ENCODE peak calls at places on chromosomes 7 and 10, in five cellular contexts. B, E, G, T and K are unnamed samples.

GRCh38 chr10:45443101-45444009 is 69.3 kb downstream of the ALOX5 start:
- DNase-seq in B (no peak), E (no peak), G (no peak), T (no peak), K (no peak)

GRCh38 chr10:92901819-92902234 is 53.5 kb downstream of the EXOC6 start:
- DNase-seq in B (no peak), E (no peak), G (no peak), T (peak; percentile 56), K (no peak)

GRCh38 chr10:99924451-99924850 is 85.3 kb downstream of the DNMBP start:
- DNase-seq in B (no peak), E (no peak), G (no peak), T (no peak), K (no peak)

GRCh38 chr7:70706204-70706603 is 425.7 kb upstream of the GALNT17 start:
- DNase-seq in B (no peak), E (peak; percentile 75), G (no peak), T (no peak), K (no peak)

GRCh38 chr7:52077571-52077970 is 761.0 kb upstream of the COBL start:
- DNase-seq in B (no peak), E (no peak), G (no peak), T (no peak), K (no peak)

GRCh38 chr10:96496281-96496925 is 17.3 kb downstream of the TLL2 start:
- DNase-seq in B (no peak), E (peak; percentile 70), G (no peak), T (no peak), K (no peak)

GRCh38 chr10:96843823-96844222 is 11.7 kb downstream of the LCOR start:
- DNase-seq in B (no peak), E (no peak), G (no peak), T (no peak), K (no peak)

GRCh38 chr10:17227367-17228080 is 517 bp upstream of the VIM start:
- DNase-seq in B (peak; percentile 34), E (peak; percentile 46), G (peak; percentile 43), T (peak; percentile 63), K (no peak)

GRCh38 chr7:29612596-29612995 is 49.0 kb downstream of the PRR15 start:
- DNase-seq in B (no peak), E (no peak), G (no peak), T (no peak), K (no peak)

GRCh38 chr7:158706710-158707590 is 2.3 kb upstream of the NCAPG2 start:
- DNase-seq in B (no peak), E (no peak), G (no peak), T (no peak), K (no peak)

GRCh38 chr10:97503413-97503812 is 4.7 kb downstream of the UBTD1 start:
- DNase-seq in B (no peak), E (no peak), G (no peak), T (no peak), K (no peak)

GRCh38 chr10:91349381-91349780 is 60.8 kb upstream of the HECTD2 start:
- DNase-seq in B (peak; percentile 9), E (no peak), G (no peak), T (no peak), K (no peak)

GRCh38 chr10:5888843-5889623 is 660 bp downstream of the ANKRD16 start:
- DNase-seq in B (peak; percentile 32), E (peak; percentile 70), G (peak; percentile 42), T (no peak), K (peak; percentile 25)

GRCh38 chr7:132751282-132751647 is 175.0 kb upstream of the PLXNA4 start:
- DNase-seq in B (no peak), E (peak; percentile 50), G (no peak), T (no peak), K (no peak)

GRCh38 chr7:94921911-94922310 is 14.5 kb downstream of the PPP1R9A start:
- DNase-seq in B (no peak), E (no peak), G (no peak), T (no peak), K (no peak)

GRCh38 chr10:79266543-79267312 is 80.5 kb upstream of the PPIF start:
- DNase-seq in B (no peak), E (no peak), G (no peak), T (peak; percentile 81), K (no peak)

GRCh38 chr7:12800501-12800900 is 113.1 kb downstream of the ARL4A start:
- DNase-seq in B (no peak), E (no peak), G (no peak), T (no peak), K (no peak)

GRCh38 chr10:49419005-49419404 is 23.1 kb upstream of the DRGX start:
- DNase-seq in B (no peak), E (peak; percentile 72), G (no peak), T (no peak), K (peak; percentile 12)

GRCh38 chr10:104612577-104613205 is 28.4 kb upstream of the SORCS3 start:
- DNase-seq in B (no peak), E (peak; percentile 27), G (no peak), T (no peak), K (no peak)

GRCh38 chr10:8060010-8060703 is 5.7 kb downstream of the GATA3 start:
- DNase-seq in B (no peak), E (peak; percentile 45), G (no peak), T (peak; percentile 55), K (no peak)

GRCh38 chr10:70479161-70479531 is 579 bp downstream of the PALD1 start:
- DNase-seq in B (peak; percentile 20), E (peak; percentile 55), G (no peak), T (no peak), K (no peak)

GRCh38 chr10:78515873-78516153 is 482.1 kb downstream of the RPS24 start:
- DNase-seq in B (no peak), E (no peak), G (no peak), T (no peak), K (no peak)

GRCh38 chr10:78844956-78845355 is 223.8 kb upstream of the ZMIZ1 start:
- DNase-seq in B (no peak), E (peak; percentile 30), G (no peak), T (no peak), K (no peak)

GRCh38 chr10:45454859-45455258 is 80.8 kb downstream of the ALOX5 start:
- DNase-seq in B (no peak), E (no peak), G (no peak), T (no peak), K (no peak)

GRCh38 chr7:25392571-25393338 is 164.5 kb upstream of the NPVF start:
- DNase-seq in B (no peak), E (peak; percentile 55), G (no peak), T (no peak), K (no peak)

GRCh38 chr10:110600487-110601101 is 33.1 kb downstream of the SMC3 start:
- DNase-seq in B (peak; percentile 82), E (peak; percentile 83), G (peak; percentile 62), T (no peak), K (peak; percentile 62)

GRCh38 chr10:124392651-124393342 is 25.9 kb downstream of the OAT start:
- DNase-seq in B (no peak), E (no peak), G (no peak), T (no peak), K (no peak)

GRCh38 chr7:151895008-151895661 is 18.2 kb upstream of the PRKAG2 start:
- DNase-seq in B (no peak), E (no peak), G (no peak), T (no peak), K (no peak)

GRCh38 chr7:92973964-92974363 is 137.6 kb upstream of the CDK6 start:
- DNase-seq in B (no peak), E (no peak), G (no peak), T (no peak), K (no peak)

GRCh38 chr7:104208421-104208780 is 588 bp upstream of the ORC5 start:
- DNase-seq in B (no peak), E (no peak), G (no peak), T (no peak), K (no peak)

GRCh38 chr10:89426230-89426868 is 12.0 kb downstream of the IFIT5 start:
- DNase-seq in B (peak; percentile 57), E (peak; percentile 77), G (peak; percentile 46), T (no peak), K (peak; percentile 41)

GRCh38 chr10:25616903-25617592 is 317.0 kb upstream of the MYO3A start:
- DNase-seq in B (no peak), E (no peak), G (no peak), T (no peak), K (no peak)

GRCh38 chr7:128357366-128357662 is 4.2 kb downstream of the PRRT4 start:
- DNase-seq in B (no peak), E (no peak), G (no peak), T (no peak), K (no peak)
- TF ChIP-seq JUNB in B (no peak), E (no peak), G (no peak), T (no peak), K (no peak)

DNA sequence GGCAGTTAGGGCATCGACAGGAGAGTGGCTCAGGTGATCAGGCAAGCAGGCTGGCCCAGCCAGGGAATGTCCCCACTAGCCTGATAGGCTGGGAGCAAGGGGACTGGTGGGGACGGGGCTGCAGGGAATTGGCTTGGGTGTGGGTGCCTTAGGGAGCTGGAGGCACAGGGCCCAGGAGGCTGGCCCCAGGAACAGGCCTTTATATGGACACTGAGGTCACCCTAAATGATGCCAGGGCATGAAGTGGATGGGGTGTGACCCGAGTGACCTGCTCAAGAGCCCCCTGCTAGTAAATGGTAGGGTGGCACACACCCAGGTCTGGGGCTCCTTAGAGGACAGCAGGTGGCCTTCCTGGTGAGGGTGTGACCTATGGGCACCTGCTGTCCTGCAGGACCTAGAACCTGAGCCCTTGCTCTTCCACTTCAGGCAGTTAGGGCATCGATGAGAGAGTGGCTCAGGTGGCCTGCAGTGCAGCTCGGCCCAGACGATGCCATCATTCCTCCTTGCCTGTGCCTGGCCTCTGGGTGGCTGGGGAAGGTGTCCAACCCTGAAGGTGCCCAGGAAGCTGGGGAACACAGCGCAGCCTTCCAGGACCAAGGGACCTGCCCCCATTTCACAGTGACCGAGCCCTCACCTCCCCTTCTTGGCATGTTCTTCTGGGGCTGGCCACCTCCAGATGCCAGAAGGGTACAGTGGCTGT is 51.7 kb upstream of the LEP start:
- DNase-seq in B (no peak), E (no peak), G (no peak), T (no peak), K (no peak)
- TF ChIP-seq JUNB in B (no peak), E (no peak), G (no peak), T (no peak), K (no peak)

GRCh38 chr7:143492799-143493568 is 15.3 kb downstream of the TAS2R41 start:
- DNase-seq in B (no peak), E (no peak), G (no peak), T (no peak), K (no peak)
- TF ChIP-seq JUNB in B (no peak), E (no peak), G (no peak), T (no peak), K (no peak)

DNA sequence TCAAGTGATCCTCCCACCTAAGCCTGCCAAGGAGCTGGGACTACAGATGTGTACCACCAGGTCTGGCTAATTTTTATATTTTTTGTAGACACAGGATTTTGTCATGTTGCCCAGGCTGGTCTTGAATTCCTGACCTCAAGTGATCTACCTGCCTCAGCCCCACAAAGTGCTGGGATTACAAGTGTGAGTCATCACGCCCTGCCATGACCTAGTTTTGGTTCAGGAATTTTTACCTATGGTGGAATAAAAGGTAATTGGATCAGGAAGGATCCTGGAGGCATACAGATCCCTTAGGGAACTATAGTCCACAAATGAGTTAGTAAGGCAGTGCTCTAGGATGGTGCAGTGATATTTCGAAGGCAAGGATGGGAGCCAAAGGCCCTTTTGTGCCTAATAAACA is 717.9 kb downstream of the PHTF2 start:
- DNase-seq in B (no peak), E (no peak), G (no peak), T (no peak), K (no peak)
- TF ChIP-seq JUNB in B (no peak), E (no peak), G (no peak), T (no peak), K (no peak)